ENCODE peak calls at places on chromosomes 5 and 9, in four cellular contexts. R is prostate gland, E is GM23338, X is suprapubic skin. F is an unnamed sample. For H3K4me1, the result is how much of the 10 kb centered on the place peaks cover.

GRCh38 chr5:1007681-1008450 is 736 bp upstream of the NKD2 start:
- DNase-seq in R (no peak), E (no peak), X (peak), F (no peak)

GRCh38 chr5:151612689-151613427 is 21.7 kb upstream of the FAT2 start:
- DNase-seq in R (no peak), E (no peak), X (no peak), F (no peak)

GRCh38 chr5:57405984-57406383 is 76.6 kb downstream of the ACTBL2 start:
- DNase-seq in R (no peak), E (no peak), X (no peak), F (no peak)

GRCh38 chr9:23581936-23582335 is 244.1 kb downstream of the ELAVL2 start:
- DNase-seq in R (no peak), E (no peak), X (no peak), F (no peak)

GRCh38 chr5:128965638-128966302 is 482 bp downstream of the SLC27A6 start:
- DNase-seq in R (no peak), E (peak), X (no peak), F (no peak)

GRCh38 chr5:148808864-148809642 is 17.4 kb upstream of the ADRB2 start:
- DNase-seq in R (no peak), E (no peak), X (no peak), F (no peak)

GRCh38 chr5:13218518-13218917 is 726.0 kb downstream of the DNAH5 start:
- DNase-seq in R (no peak), E (peak), X (no peak), F (no peak)

GRCh38 chr5:36875051-36875788 is 1.3 kb upstream of the NIPBL start:
- DNase-seq in R (peak), E (peak), X (peak), F (no peak)

GRCh38 chr5:96893342-96893741 is 17.0 kb downstream of the ERAP2 start:
- DNase-seq in R (no peak), E (no peak), X (no peak), F (no peak)

GRCh38 chr5:122180863-122181519 is 51.6 kb downstream of the ZNF474 start:
- DNase-seq in R (no peak), E (no peak), X (no peak), F (peak)

GRCh38 chr9:109709881-109710280 is 70.1 kb upstream of the PALM2AKAP2 start:
- DNase-seq in R (no peak), E (no peak), X (no peak), F (no peak)

GRCh38 chr9:92481029-92481633 is 1.2 kb downstream of the ASPN start:
- DNase-seq in R (no peak), E (no peak), X (no peak), F (no peak)

GRCh38 chr9:108474356-108474755 is 381.4 kb downstream of the ACTL7B start:
- DNase-seq in R (no peak), E (no peak), X (no peak), F (no peak)

GRCh38 chr9:103734471-103734870 is 359.6 kb upstream of the SMC2 start:
- DNase-seq in R (no peak), E (no peak), X (no peak), F (no peak)

GRCh38 chr5:108259306-108259705 is 122.6 kb downstream of the FBXL17 start:
- DNase-seq in R (no peak), E (peak), X (no peak), F (no peak)

GRCh38 chr5:35202319-35203111 is 27.8 kb downstream of the PRLR start:
- DNase-seq in R (no peak), E (peak), X (no peak), F (no peak)

GRCh38 chr5:6829150-6829784 is 116.0 kb downstream of the TENT4A start:
- DNase-seq in R (no peak), E (no peak), X (no peak), F (no peak)

GRCh38 chr5:171483453-171484177 is 64.2 kb downstream of the FGF18 start:
- DNase-seq in R (no peak), E (no peak), X (no peak), F (no peak)

GRCh38 chr9:129383005-129383414 is 204.9 kb upstream of the IER5L start:
- DNase-seq in R (peak), E (peak), X (no peak), F (no peak)

GRCh38 chr5:121870489-121870888 is 18.8 kb downstream of the FTMT start:
- DNase-seq in R (no peak), E (peak), X (no peak), F (peak)

GRCh38 chr9:127395491-127396252 is 1.3 kb upstream of the SLC2A8 start:
- DNase-seq in R (no peak), E (no peak), X (peak), F (no peak)

GRCh38 chr5:11105706-11106105 is 344.7 kb upstream of the DAP start:
- DNase-seq in R (no peak), E (no peak), X (no peak), F (no peak)

GRCh38 chr5:120007619-120008018 is 378.3 kb downstream of the FAM170A start:
- DNase-seq in R (peak), E (no peak), X (no peak), F (no peak)

GRCh38 chr9:93592389-93593021 is 16.1 kb downstream of the PHF2 start:
- DNase-seq in R (no peak), E (peak), X (peak), F (no peak)

GRCh38 chr5:160183075-160183474 is 46.2 kb upstream of the FABP6 start:
- DNase-seq in R (no peak), E (no peak), X (no peak), F (no peak)

GRCh38 chr5:1785984-1786383 is 13.7 kb downstream of the MRPL36 start:
- DNase-seq in R (no peak), E (no peak), X (no peak), F (no peak)

GRCh38 chr9:124322618-124323432 is 65.1 kb downstream of the NEK6 start:
- DNase-seq in R (no peak), E (no peak), X (no peak), F (no peak)

GRCh38 chr9:2216591-2216990 is 201.4 kb downstream of the SMARCA2 start:
- DNase-seq in R (no peak), E (no peak), X (no peak), F (no peak)

DNA sequence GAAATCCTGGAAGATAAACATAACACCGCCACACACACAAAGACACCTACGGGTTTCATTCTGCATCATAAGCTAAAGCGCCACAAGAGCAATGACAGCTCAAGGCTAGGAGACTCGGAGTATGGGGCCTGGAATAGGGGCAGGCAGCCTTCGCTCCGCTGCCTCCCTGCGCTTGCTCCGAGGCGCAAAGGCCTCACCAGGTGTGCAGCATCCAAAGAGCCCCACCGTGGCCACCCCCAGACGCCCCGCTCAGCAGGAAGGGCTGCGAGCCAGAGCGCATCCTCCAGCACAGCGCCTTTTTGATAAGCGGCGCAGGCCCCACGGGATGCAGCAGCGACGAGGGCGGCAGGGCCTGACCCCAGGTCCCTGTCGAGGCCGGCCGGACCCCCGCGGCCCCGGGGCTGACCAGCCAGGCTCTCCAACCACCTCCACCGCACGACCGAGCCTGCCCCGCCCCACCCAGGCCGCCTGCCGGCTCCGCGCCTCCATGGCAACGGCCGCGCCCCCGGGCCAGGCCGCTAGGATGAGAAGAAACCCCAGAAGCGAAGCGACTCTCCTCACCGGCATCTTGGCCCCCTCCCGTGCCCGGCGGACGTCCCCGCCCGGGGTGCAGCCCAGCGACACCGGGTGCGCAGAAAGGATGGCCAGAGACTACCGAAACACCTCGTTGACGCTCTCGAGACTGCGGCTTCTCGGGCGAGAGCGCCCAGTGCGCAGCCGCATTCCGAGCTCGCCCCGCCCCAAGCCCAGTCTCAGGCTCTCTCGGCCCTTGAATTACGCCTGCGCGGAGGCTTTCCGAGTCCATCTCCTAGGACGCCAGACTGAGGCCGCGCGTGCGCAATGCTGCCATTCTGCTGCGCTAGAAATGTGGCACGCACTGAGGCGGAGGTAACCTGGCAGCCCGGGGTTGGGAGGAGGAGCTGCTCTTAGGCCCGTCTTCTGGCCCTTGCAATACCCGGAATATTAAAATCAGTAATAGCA is at the start of gene KIF3A:
- DNase-seq in R (peak), E (peak), X (peak), F (peak)
- H3K27ac ChIP-seq in R (peak), E (no peak), X (peak), F (peak)

DNA sequence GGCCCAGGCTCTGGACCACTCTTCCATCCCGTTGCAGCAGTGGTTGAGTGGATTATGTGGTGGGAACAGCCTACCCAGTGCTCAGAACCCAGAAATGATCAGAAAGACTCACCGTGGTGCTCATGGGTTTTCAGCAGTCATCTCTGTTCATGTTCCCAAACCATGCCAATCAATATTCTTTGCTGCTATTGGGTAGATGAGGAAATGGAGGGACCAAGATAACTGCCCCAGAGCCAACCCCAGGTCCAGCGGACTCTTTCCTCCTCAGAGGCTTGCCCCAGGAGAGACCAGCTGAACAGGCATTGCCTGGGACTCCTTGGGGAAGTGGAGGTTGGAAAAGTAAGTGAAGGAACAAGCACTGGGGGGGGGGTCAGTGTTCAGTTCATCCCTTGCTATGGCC is 38.1 kb downstream of the ALG2 start:
- DNase-seq in R (no peak), E (no peak), X (no peak), F (no peak)
- H3K4me1 ChIP-seq in R (under half), E (under half), X (under half), F (under half)

GRCh38 chr5:141879941-141880738 is 1.9 kb upstream of the PCDH1 start:
- DNase-seq in R (no peak), E (peak), X (no peak), F (no peak)

GRCh38 chr5:141880961-141881801 is 3.0 kb upstream of the PCDH1 start:
- DNase-seq in R (no peak), E (peak), X (no peak), F (no peak)

GRCh38 chr5:141878186-141878770 is at the start of gene PCDH1:
- DNase-seq in R (peak), E (peak), X (no peak), F (no peak)

GRCh38 chr5:141877478-141878185 is 578 bp downstream of the PCDH1 start:
- DNase-seq in R (peak), E (no peak), X (no peak), F (no peak)

DNA sequence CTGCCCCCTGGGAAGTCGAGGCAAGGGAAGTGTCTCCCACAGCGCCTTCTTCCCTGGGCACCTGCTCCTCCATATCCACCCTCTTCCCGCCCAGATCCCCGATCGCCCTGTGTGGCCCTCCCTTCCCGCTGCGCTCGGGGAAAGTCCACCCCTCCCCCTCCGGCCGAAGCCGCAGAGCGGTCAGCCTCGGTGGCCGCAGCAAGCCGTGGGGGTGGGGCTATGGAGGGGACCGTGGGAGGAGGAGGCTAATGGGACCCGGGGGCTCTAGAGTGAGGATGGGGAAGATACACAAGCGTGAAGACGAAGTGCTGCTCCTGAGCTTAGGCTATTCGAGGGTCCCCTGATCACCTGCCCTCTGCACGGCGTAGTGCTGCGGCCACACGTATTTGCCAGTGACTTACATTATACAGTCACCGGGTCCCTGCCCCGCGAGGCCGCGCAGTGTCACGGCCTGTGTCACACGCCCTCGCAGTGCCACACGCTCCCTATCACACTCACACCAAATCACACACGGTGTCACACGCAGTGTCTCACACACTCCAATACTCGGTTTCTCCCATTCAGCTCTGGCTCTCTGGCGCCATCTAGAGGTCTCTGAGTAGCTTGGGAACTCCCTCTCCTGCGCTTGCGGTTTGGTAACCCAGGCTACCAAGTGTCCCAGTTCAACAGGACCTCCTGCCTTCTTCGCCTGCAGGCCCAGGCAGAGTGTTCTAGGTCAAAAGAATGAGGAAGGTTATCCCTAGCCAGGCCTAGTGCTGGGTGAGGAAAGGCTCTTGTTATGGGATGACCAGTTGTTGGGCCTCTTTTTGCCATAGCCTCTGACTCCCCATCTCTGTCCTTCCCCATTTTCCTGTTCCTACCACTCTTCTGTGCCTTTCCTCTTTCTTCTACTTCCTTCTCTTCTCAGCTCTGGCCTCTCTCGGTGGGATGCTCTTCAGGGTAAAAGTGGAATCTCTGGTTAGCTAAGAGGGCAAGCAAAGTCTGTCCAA is 855 bp upstream of the PCDH1 start:
- DNase-seq in R (peak), E (peak), X (peak), F (peak)
- TF ChIP-seq POLR2AphosphoS5 in R (peak), E (peak), X (peak), F (no peak)

GRCh38 chr5:132267166-132267739 is 9.8 kb downstream of the PDLIM4 start:
- DNase-seq in R (no peak), E (no peak), X (no peak), F (no peak)
- H3K27ac ChIP-seq in R (no peak), E (no peak), X (peak), F (no peak)

GRCh38 chr5:158116965-158117364 is 258.0 kb upstream of the CLINT1 start:
- DNase-seq in R (no peak), E (no peak), X (no peak), F (no peak)
- H3K4me1 ChIP-seq in R (under half), E (under half), X (under half), F (under half)

DNA sequence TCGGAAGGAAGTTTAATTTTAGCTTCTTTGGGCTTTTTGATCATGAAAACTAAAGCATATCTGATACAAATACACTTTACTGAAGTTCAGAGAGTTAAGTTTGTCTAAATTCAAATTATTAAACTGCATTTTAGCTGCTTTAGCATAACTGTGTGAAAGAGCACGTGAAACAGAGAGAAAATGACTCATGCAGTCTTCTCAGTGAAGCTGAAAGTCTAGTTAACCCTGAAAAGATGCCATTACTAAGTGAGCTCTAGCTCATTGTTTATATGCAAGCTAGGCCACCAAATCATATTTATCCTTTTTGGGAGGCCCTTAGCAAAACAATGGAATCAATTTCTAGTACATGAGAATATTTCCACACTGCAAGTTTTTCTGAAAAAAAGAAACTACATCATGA is 27.6 kb downstream of the TPD52L3 start:
- DNase-seq in R (no peak), E (no peak), X (no peak), F (no peak)
- TF ChIP-seq POLR2AphosphoS5 in R (no peak), E (no peak), X (no peak), F (no peak)

F was measured in Panc1.